ENCODE peak calls at places on chromosomes 4 and X, in four cellular contexts. W is K562, L is HL-60, I is GM12878. R is an unnamed sample.

GRCh38 chrX:7190157-7190556 is 42.2 kb upstream of the PUDP start:
- DNase-seq in I (no peak), L (no peak), W (no peak), R (no peak)

GRCh38 chr4:148273501-148273986 is 168.7 kb downstream of the NR3C2 start:
- DNase-seq in I (no peak), L (no peak), W (no peak), R (no peak)

GRCh38 chrX:85052207-85052606 is 48.5 kb downstream of the APOOL start:
- DNase-seq in I (no peak), W (no peak), L (no peak), R (no peak)

GRCh38 chr4:105634402-105634801 is 74.1 kb downstream of the INTS12 start:
- DNase-seq in I (no peak), W (no peak), L (no peak), R (no peak)

GRCh38 chrX:555589-556220 is 74.9 kb upstream of the SHOX start:
- DNase-seq in I (no peak), L (no peak), W (no peak), R (no peak)

GRCh38 chr4:114250439-114250891 is 271.0 kb upstream of the ARSJ start:
- DNase-seq in W (no peak), I (no peak), L (no peak), R (no peak)

GRCh38 chrX:18596096-18596495 is 75.8 kb downstream of the RS1 start:
- DNase-seq in L (no peak), I (no peak), W (no peak), R (no peak)

GRCh38 chr4:57426779-57427395 is 316.7 kb upstream of the IGFBP7 start:
- DNase-seq in W (peak; percentile 60), I (no peak), L (peak; percentile 61), R (peak; percentile 24)

GRCh38 chr4:189912170-189912569 is 28.5 kb upstream of the FRG1 start:
- DNase-seq in L (no peak), W (no peak), I (no peak), R (no peak)

GRCh38 chr4:112167790-112168189 is 22.5 kb downstream of the FAM241A start:
- DNase-seq in W (no peak), I (no peak), L (no peak), R (no peak)

GRCh38 chrX:141791856-141792255 is 46.3 kb upstream of the MAGEC3 start:
- DNase-seq in I (no peak), W (no peak), L (no peak), R (no peak)

GRCh38 chrX:154980330-154981115 is 42.0 kb downstream of the F8 start:
- DNase-seq in W (peak; percentile 63), I (peak; percentile 68), L (peak; percentile 82), R (peak; percentile 15)

GRCh38 chrX:154981116-154981411 is 41.5 kb downstream of the F8 start:
- DNase-seq in I (no peak), L (no peak), W (no peak), R (no peak)

GRCh38 chrX:154979671-154980070 is 42.9 kb downstream of the F8 start:
- DNase-seq in I (no peak), L (peak; percentile 80), W (no peak), R (no peak)
- TF ChIP-seq SPI1 in I (no peak), L (peak; percentile 28), W (no peak), R (no peak)

GRCh38 chr4:41095973-41096372 is 118.4 kb downstream of the APBB2 start:
- DNase-seq in W (no peak), I (peak; percentile 54), L (no peak), R (no peak)
- TF ChIP-seq POLR2AphosphoS5 in W (no peak), I (peak; percentile 23), L (no peak), R (no peak)

GRCh38 chrX:11103006-11103405 is 8.1 kb upstream of the HCCS start:
- DNase-seq in L (no peak), W (no peak), I (no peak), R (no peak)

GRCh38 chrX:11103751-11104150 is 7.4 kb upstream of the HCCS start:
- DNase-seq in W (no peak), I (no peak), L (no peak), R (no peak)

GRCh38 chrX:11099465-11099864 is 11.7 kb upstream of the HCCS start:
- DNase-seq in W (no peak), L (no peak), I (no peak), R (no peak)

GRCh38 chrX:11097920-11098319 is 13.2 kb upstream of the HCCS start:
- DNase-seq in L (no peak), W (no peak), I (no peak), R (no peak)

GRCh38 chrX:11100281-11101035 is 10.7 kb upstream of the HCCS start:
- DNase-seq in W (peak; percentile 28), L (no peak), I (no peak), R (no peak)
- TF ChIP-seq SPI1 in W (no peak), L (no peak), I (no peak), R (no peak)

DNA sequence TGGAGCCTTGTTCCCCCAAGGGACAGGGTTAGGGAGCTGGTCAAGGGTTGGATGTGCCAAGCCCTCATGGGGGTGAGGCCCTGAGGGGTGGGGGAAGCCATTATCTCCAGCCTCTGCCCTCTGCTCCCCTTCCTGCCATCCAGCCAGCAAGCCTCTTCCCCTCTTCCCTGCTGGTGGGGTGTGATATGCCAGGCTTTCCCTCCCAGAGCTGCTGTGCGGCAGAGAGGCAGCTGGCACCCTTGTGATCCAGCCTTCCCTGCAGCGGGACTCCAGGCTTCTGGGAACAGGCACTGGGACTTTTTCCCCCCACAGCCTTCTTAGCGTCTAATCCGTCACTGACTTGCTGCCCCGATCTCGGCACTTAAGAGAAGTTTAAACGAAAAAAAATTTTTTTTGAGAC is 6.3 kb downstream of the SSR4 start:
- DNase-seq in L (no peak), W (no peak), I (no peak), R (no peak)
- TF ChIP-seq POLR2AphosphoS5 in L (no peak), W (no peak), I (no peak), R (no peak)

GRCh38 chr4:184400375-184400870 is 73.9 kb downstream of the IRF2 start:
- DNase-seq in I (no peak), W (no peak), L (no peak), R (no peak)
- TF ChIP-seq SPI1 in I (no peak), W (no peak), L (no peak), R (no peak)

R was measured in GM12891.